ENCODE peak calls at places on chromosomes 13 and 19, in ten cellular contexts. One of them, this sample, is unnamed. For H3K36me3, the result is how much of the 10 kb centered on the place peaks cover.

GRCh38 chr19:29029271-29029670 is 183.7 kb downstream of the UQCRFS1 start:
- DNase-seq in thoracic aorta: no peak
- DNase-seq in endodermal cell: no peak
- DNase-seq in brain microvascular endothelial cell: no peak
- DNase-seq in sigmoid colon: no peak
- DNase-seq in lung: no peak
- DNase-seq in psoas muscle: no peak
- DNase-seq in ovary: no peak
- DNase-seq in lower lobe of right lung: no peak
- DNase-seq in effector memory CD4-positive, alpha-beta T cell: no peak
- DNase-seq in this sample: no peak

GRCh38 chr19:1166872-1167573 is 7.0 kb downstream of the SBNO2 start:
- DNase-seq in effector memory CD4-positive, alpha-beta T cell: no peak
- DNase-seq in ovary: peak
- DNase-seq in sigmoid colon: no peak
- DNase-seq in psoas muscle: no peak
- DNase-seq in lung: no peak
- DNase-seq in lower lobe of right lung: peak
- DNase-seq in endodermal cell: no peak
- DNase-seq in thoracic aorta: no peak
- DNase-seq in brain microvascular endothelial cell: no peak
- DNase-seq in this sample: no peak

GRCh38 chr19:11194657-11195056 is 2.7 kb downstream of the KANK2 start:
- DNase-seq in endodermal cell: no peak
- DNase-seq in lower lobe of right lung: no peak
- DNase-seq in effector memory CD4-positive, alpha-beta T cell: no peak
- DNase-seq in sigmoid colon: peak
- DNase-seq in psoas muscle: no peak
- DNase-seq in lung: no peak
- DNase-seq in ovary: peak
- DNase-seq in thoracic aorta: no peak
- DNase-seq in brain microvascular endothelial cell: no peak
- DNase-seq in this sample: no peak

GRCh38 chr19:49333426-49334288 is 1.5 kb upstream of the CD37 start:
- DNase-seq in sigmoid colon: no peak
- DNase-seq in effector memory CD4-positive, alpha-beta T cell: peak
- DNase-seq in thoracic aorta: no peak
- DNase-seq in ovary: no peak
- DNase-seq in brain microvascular endothelial cell: no peak
- DNase-seq in psoas muscle: no peak
- DNase-seq in lung: no peak
- DNase-seq in lower lobe of right lung: peak
- DNase-seq in endodermal cell: peak
- DNase-seq in this sample: no peak

GRCh38 chr13:42786696-42787095 is 5.3 kb downstream of the FAM216B start:
- DNase-seq in lower lobe of right lung: no peak
- DNase-seq in sigmoid colon: no peak
- DNase-seq in endodermal cell: no peak
- DNase-seq in brain microvascular endothelial cell: no peak
- DNase-seq in thoracic aorta: no peak
- DNase-seq in psoas muscle: no peak
- DNase-seq in lung: no peak
- DNase-seq in ovary: no peak
- DNase-seq in effector memory CD4-positive, alpha-beta T cell: no peak
- DNase-seq in this sample: no peak

GRCh38 chr13:20580257-20580656 is 13.3 kb downstream of the IFT88 start:
- DNase-seq in endodermal cell: no peak
- DNase-seq in ovary: no peak
- DNase-seq in brain microvascular endothelial cell: no peak
- DNase-seq in sigmoid colon: no peak
- DNase-seq in lower lobe of right lung: no peak
- DNase-seq in effector memory CD4-positive, alpha-beta T cell: no peak
- DNase-seq in thoracic aorta: no peak
- DNase-seq in lung: no peak
- DNase-seq in psoas muscle: no peak
- DNase-seq in this sample: no peak

GRCh38 chr13:99376132-99376531 is 68.9 kb upstream of the GPR183 start:
- DNase-seq in effector memory CD4-positive, alpha-beta T cell: no peak
- DNase-seq in lower lobe of right lung: no peak
- DNase-seq in psoas muscle: no peak
- DNase-seq in thoracic aorta: no peak
- DNase-seq in endodermal cell: peak
- DNase-seq in ovary: no peak
- DNase-seq in brain microvascular endothelial cell: no peak
- DNase-seq in lung: no peak
- DNase-seq in sigmoid colon: peak
- DNase-seq in this sample: peak

GRCh38 chr13:86986448-86986847 is 684.7 kb upstream of the SLITRK5 start:
- DNase-seq in lung: no peak
- DNase-seq in effector memory CD4-positive, alpha-beta T cell: no peak
- DNase-seq in brain microvascular endothelial cell: no peak
- DNase-seq in ovary: no peak
- DNase-seq in endodermal cell: no peak
- DNase-seq in sigmoid colon: no peak
- DNase-seq in lower lobe of right lung: no peak
- DNase-seq in psoas muscle: no peak
- DNase-seq in thoracic aorta: no peak
- DNase-seq in this sample: no peak

GRCh38 chr13:36789061-36789460 is 30.0 kb upstream of the RFXAP start:
- DNase-seq in lower lobe of right lung: no peak
- DNase-seq in ovary: no peak
- DNase-seq in thoracic aorta: no peak
- DNase-seq in sigmoid colon: no peak
- DNase-seq in endodermal cell: no peak
- DNase-seq in brain microvascular endothelial cell: no peak
- DNase-seq in lung: no peak
- DNase-seq in psoas muscle: no peak
- DNase-seq in effector memory CD4-positive, alpha-beta T cell: no peak
- DNase-seq in this sample: no peak

GRCh38 chr13:33845572-33846305 is 27.8 kb downstream of the RFC3 start:
- DNase-seq in ovary: no peak
- DNase-seq in endodermal cell: no peak
- DNase-seq in thoracic aorta: no peak
- DNase-seq in psoas muscle: no peak
- DNase-seq in lung: no peak
- DNase-seq in effector memory CD4-positive, alpha-beta T cell: no peak
- DNase-seq in brain microvascular endothelial cell: no peak
- DNase-seq in lower lobe of right lung: no peak
- DNase-seq in sigmoid colon: no peak
- DNase-seq in this sample: no peak

GRCh38 chr13:75902166-75903104 is 266.3 kb downstream of the LMO7 start:
- DNase-seq in ovary: no peak
- DNase-seq in sigmoid colon: no peak
- DNase-seq in effector memory CD4-positive, alpha-beta T cell: no peak
- DNase-seq in lung: no peak
- DNase-seq in brain microvascular endothelial cell: no peak
- DNase-seq in psoas muscle: no peak
- DNase-seq in endodermal cell: no peak
- DNase-seq in lower lobe of right lung: no peak
- DNase-seq in thoracic aorta: no peak
- DNase-seq in this sample: no peak

GRCh38 chr13:107743100-107743499 is 472.2 kb downstream of the LIG4 start:
- DNase-seq in sigmoid colon: no peak
- DNase-seq in thoracic aorta: no peak
- DNase-seq in effector memory CD4-positive, alpha-beta T cell: no peak
- DNase-seq in ovary: no peak
- DNase-seq in lower lobe of right lung: no peak
- DNase-seq in psoas muscle: no peak
- DNase-seq in lung: no peak
- DNase-seq in brain microvascular endothelial cell: no peak
- DNase-seq in endodermal cell: no peak
- DNase-seq in this sample: no peak

GRCh38 chr19:36963262-36963661 is 47.1 kb downstream of the ZNF568 start:
- DNase-seq in lower lobe of right lung: no peak
- DNase-seq in thoracic aorta: no peak
- DNase-seq in sigmoid colon: no peak
- DNase-seq in ovary: no peak
- DNase-seq in effector memory CD4-positive, alpha-beta T cell: no peak
- DNase-seq in psoas muscle: no peak
- DNase-seq in endodermal cell: no peak
- DNase-seq in brain microvascular endothelial cell: no peak
- DNase-seq in lung: no peak
- DNase-seq in this sample: no peak

GRCh38 chr19:11435833-11436313 is 438 bp downstream of the PRKCSH start:
- DNase-seq in ovary: no peak
- DNase-seq in lung: no peak
- DNase-seq in endodermal cell: no peak
- DNase-seq in lower lobe of right lung: no peak
- DNase-seq in psoas muscle: no peak
- DNase-seq in sigmoid colon: peak
- DNase-seq in effector memory CD4-positive, alpha-beta T cell: no peak
- DNase-seq in brain microvascular endothelial cell: no peak
- DNase-seq in thoracic aorta: no peak
- DNase-seq in this sample: peak

DNA sequence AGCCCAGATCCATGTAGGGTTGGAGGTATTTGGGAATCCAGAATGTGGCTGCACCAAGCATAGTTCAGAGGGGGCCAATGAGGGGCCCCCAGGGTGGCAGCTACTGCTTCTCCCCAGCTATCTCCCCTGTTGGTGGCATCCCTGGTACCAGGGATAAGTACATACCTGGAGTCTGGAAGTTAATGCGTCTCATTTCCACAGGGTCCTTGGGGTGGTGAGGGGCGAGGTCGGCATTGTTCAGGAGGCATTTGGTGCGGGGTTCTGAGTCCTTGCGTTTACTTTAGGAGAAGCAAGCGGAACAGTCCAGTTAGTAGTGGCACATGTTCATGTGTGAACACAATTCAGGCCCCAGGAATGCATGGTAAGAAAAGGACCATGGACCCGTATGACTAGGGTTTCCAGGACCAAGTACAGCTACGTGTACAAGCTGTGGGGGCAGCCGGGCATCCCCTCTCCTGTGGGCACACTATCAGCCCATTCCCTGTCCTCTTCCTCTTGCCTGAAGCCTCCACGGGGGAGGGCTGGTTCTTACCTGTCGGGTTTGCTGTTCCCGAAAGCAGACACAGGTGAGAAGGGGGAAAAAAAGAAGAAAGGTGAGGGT is 122.3 kb downstream of the PTPRS start:
- DNase-seq in lower lobe of right lung: no peak
- DNase-seq in lung: no peak
- DNase-seq in thoracic aorta: no peak
- DNase-seq in brain microvascular endothelial cell: no peak
- DNase-seq in sigmoid colon: no peak
- DNase-seq in psoas muscle: no peak
- DNase-seq in ovary: no peak
- DNase-seq in effector memory CD4-positive, alpha-beta T cell: no peak
- DNase-seq in endodermal cell: no peak
- DNase-seq in this sample: no peak
- H3K36me3 ChIP-seq in lower lobe of right lung: half or more
- H3K36me3 ChIP-seq in lung: under half
- H3K36me3 ChIP-seq in thoracic aorta: half or more
- H3K36me3 ChIP-seq in brain microvascular endothelial cell: half or more
- H3K36me3 ChIP-seq in sigmoid colon: half or more
- H3K36me3 ChIP-seq in psoas muscle: under half
- H3K36me3 ChIP-seq in ovary: under half
- H3K36me3 ChIP-seq in effector memory CD4-positive, alpha-beta T cell: under half
- H3K36me3 ChIP-seq in endodermal cell: half or more
- H3K36me3 ChIP-seq in this sample: under half

DNA sequence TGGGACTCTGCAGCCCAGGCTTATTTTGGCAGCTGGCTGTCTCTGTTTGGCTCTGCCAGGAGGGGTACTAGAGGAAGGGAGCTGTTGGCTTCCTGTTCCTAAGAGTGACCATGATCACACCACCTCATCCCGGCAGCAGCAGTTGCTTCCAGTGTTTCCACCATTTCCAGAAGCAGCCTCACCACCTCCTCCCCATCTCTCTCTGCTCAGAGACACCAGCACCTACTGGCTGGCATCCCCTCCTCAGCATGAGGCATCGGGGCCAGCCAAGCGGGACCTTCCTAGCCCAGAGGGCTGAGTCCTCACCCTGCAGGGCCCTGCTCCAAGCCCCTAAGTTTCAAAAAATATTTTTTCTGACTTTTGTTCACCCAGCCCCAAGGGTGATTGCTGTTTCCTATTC is 59.0 kb downstream of the NUFIP1 start:
- DNase-seq in ovary: no peak
- DNase-seq in psoas muscle: no peak
- DNase-seq in sigmoid colon: no peak
- DNase-seq in lung: no peak
- DNase-seq in lower lobe of right lung: no peak
- DNase-seq in endodermal cell: peak
- DNase-seq in effector memory CD4-positive, alpha-beta T cell: no peak
- DNase-seq in brain microvascular endothelial cell: no peak
- DNase-seq in thoracic aorta: no peak
- DNase-seq in this sample: no peak
- H3K27ac ChIP-seq in ovary: no peak
- H3K27ac ChIP-seq in psoas muscle: no peak
- H3K27ac ChIP-seq in sigmoid colon: no peak
- H3K27ac ChIP-seq in lung: peak
- H3K27ac ChIP-seq in lower lobe of right lung: no peak
- H3K27ac ChIP-seq in endodermal cell: no peak
- H3K27ac ChIP-seq in effector memory CD4-positive, alpha-beta T cell: no peak
- H3K27ac ChIP-seq in brain microvascular endothelial cell: no peak
- H3K27ac ChIP-seq in thoracic aorta: peak
- H3K27ac ChIP-seq in this sample: no peak

DNA sequence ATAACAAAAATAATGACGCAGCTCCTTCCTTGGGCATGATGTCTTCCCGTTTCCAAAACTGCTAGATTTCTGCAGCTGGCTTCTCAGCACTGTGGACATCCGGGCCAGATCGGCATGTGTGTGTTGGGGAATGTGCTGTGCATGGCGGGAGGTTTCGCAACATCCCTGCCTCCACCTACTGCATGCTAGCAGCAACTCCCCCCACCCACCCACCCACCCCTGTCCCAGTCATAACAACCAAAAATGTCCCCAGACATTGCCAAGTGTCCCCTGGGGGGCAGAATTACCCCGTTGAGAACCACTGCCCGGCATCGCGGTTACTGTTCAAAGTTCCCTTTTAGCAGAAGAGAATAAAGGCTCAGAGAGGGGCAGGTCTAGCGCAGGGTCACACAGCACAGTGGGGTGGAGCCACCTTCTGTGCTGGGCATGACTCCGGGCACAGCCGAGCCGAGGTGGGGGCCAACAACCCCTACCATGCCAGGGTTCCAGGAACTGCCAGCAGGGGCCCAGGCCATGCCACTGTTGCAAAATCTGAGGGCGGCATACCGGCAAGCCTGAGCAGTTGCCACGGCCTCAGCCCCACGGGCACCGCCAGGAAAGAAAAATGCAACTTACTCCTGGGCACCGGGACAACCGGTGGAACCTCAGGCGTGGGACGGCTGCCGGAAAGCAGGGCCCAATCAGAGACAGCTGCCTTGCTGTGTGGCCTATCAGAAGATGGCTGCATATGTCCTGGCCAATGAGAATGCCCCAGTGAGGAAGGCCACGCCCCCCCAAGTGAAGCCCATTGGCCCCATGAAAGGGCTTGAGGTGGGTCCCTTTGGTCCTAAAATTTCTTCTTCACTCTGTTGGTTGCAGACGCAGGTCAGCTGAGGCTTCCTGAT is 22.5 kb upstream of the NFIC start:
- DNase-seq in ovary: peak
- DNase-seq in lung: peak
- DNase-seq in endodermal cell: peak
- DNase-seq in brain microvascular endothelial cell: peak
- DNase-seq in thoracic aorta: peak
- DNase-seq in psoas muscle: peak
- DNase-seq in lower lobe of right lung: peak
- DNase-seq in sigmoid colon: peak
- DNase-seq in effector memory CD4-positive, alpha-beta T cell: peak
- DNase-seq in this sample: peak
- H3K4me3 ChIP-seq in ovary: no peak
- H3K4me3 ChIP-seq in lung: no peak
- H3K4me3 ChIP-seq in endodermal cell: no peak
- H3K4me3 ChIP-seq in brain microvascular endothelial cell: no peak
- H3K4me3 ChIP-seq in thoracic aorta: peak
- H3K4me3 ChIP-seq in psoas muscle: peak
- H3K4me3 ChIP-seq in lower lobe of right lung: peak
- H3K4me3 ChIP-seq in sigmoid colon: peak
- H3K4me3 ChIP-seq in effector memory CD4-positive, alpha-beta T cell: no peak
- H3K4me3 ChIP-seq in this sample: peak

GRCh38 chr19:19356901-19357566 is 36.4 kb downstream of the MAU2 start:
- DNase-seq in lung: no peak
- DNase-seq in effector memory CD4-positive, alpha-beta T cell: no peak
- DNase-seq in brain microvascular endothelial cell: no peak
- DNase-seq in psoas muscle: no peak
- DNase-seq in ovary: no peak
- DNase-seq in lower lobe of right lung: no peak
- DNase-seq in thoracic aorta: no peak
- DNase-seq in sigmoid colon: no peak
- DNase-seq in endodermal cell: peak
- DNase-seq in this sample: no peak
- H3K36me3 ChIP-seq in lung: under half
- H3K36me3 ChIP-seq in effector memory CD4-positive, alpha-beta T cell: half or more
- H3K36me3 ChIP-seq in brain microvascular endothelial cell: under half
- H3K36me3 ChIP-seq in psoas muscle: under half
- H3K36me3 ChIP-seq in ovary: under half
- H3K36me3 ChIP-seq in lower lobe of right lung: half or more
- H3K36me3 ChIP-seq in thoracic aorta: under half
- H3K36me3 ChIP-seq in sigmoid colon: half or more
- H3K36me3 ChIP-seq in endodermal cell: under half
- H3K36me3 ChIP-seq in this sample: under half